ENCODE peak calls at places on chromosomes 5 and 9, in seven cellular contexts. F is H1, Z is GM12878, T is GM12891, R is GM12892, D is SK-N-SH, X is K562. O is an unnamed sample.

GRCh38 chr9:16561121-16561520 is 309.3 kb downstream of the BNC2 start:
- DNase-seq in F (no peak), D (no peak), T (no peak), R (no peak), X (no peak), Z (no peak), O (no peak)

GRCh38 chr9:114035221-114035844 is 42.8 kb downstream of the AMBP start:
- DNase-seq in T (no peak), X (no peak), F (peak; percentile 29), R (no peak), D (no peak), Z (no peak), O (no peak)

GRCh38 chr9:125889122-125889523 is 141.9 kb downstream of the PBX3 start:
- DNase-seq in T (no peak), Z (no peak), X (no peak), F (no peak), D (peak; percentile 50), R (no peak), O (no peak)

GRCh38 chr9:8262625-8263622 is 463.3 kb upstream of the DMAC1 start:
- DNase-seq in X (no peak), D (no peak), F (no peak), T (no peak), R (no peak), Z (no peak), O (no peak)

GRCh38 chr9:14031761-14032279 is 282.1 kb downstream of the NFIB start:
- DNase-seq in D (no peak), R (no peak), T (no peak), F (no peak), X (no peak), Z (no peak), O (no peak)

GRCh38 chr9:74414325-74414724 is 82.8 kb upstream of the RORB start:
- DNase-seq in D (no peak), R (no peak), Z (no peak), X (no peak), T (no peak), F (no peak), O (no peak)

GRCh38 chr5:142222235-142222880 is 102.5 kb downstream of the SPRY4 start:
- DNase-seq in T (no peak), F (no peak), D (no peak), X (no peak), R (no peak), Z (no peak), O (no peak)

GRCh38 chr9:69809304-69809863 is 11.2 kb upstream of the CFAP95 start:
- DNase-seq in D (peak; percentile 20), F (peak; percentile 75), X (no peak), Z (no peak), R (no peak), T (no peak), O (no peak)

GRCh38 chr9:38250279-38251035 is 142.0 kb upstream of the ALDH1B1 start:
- DNase-seq in D (no peak), T (no peak), Z (no peak), F (no peak), R (no peak), X (no peak), O (no peak)

GRCh38 chr5:390571-391491 is 52.1 kb upstream of the EXOC3 start:
- DNase-seq in T (no peak), R (no peak), X (no peak), Z (no peak), D (no peak), F (peak; percentile 45), O (no peak)

GRCh38 chr9:80407220-80407619 is 835.5 kb downstream of the TLE4 start:
- DNase-seq in T (no peak), X (no peak), F (no peak), R (no peak), D (no peak), Z (no peak), O (no peak)

GRCh38 chr5:122392844-122393243 is 80.8 kb downstream of the SNCAIP start:
- DNase-seq in X (no peak), F (no peak), D (no peak), T (no peak), Z (no peak), R (no peak), O (no peak)

GRCh38 chr5:78803386-78803785 is 154.8 kb upstream of the LHFPL2 start:
- DNase-seq in Z (no peak), D (peak; percentile 38), F (no peak), X (no peak), T (no peak), R (no peak), O (no peak)

GRCh38 chr5:26807231-26808199 is 230.9 kb downstream of the CDH9 start:
- DNase-seq in F (no peak), R (no peak), Z (no peak), X (no peak), D (no peak), T (no peak), O (no peak)
- TF ChIP-seq TAF1 in F (no peak), R (no peak), Z (no peak), X (no peak), D (no peak), T (no peak), O (no peak)

DNA sequence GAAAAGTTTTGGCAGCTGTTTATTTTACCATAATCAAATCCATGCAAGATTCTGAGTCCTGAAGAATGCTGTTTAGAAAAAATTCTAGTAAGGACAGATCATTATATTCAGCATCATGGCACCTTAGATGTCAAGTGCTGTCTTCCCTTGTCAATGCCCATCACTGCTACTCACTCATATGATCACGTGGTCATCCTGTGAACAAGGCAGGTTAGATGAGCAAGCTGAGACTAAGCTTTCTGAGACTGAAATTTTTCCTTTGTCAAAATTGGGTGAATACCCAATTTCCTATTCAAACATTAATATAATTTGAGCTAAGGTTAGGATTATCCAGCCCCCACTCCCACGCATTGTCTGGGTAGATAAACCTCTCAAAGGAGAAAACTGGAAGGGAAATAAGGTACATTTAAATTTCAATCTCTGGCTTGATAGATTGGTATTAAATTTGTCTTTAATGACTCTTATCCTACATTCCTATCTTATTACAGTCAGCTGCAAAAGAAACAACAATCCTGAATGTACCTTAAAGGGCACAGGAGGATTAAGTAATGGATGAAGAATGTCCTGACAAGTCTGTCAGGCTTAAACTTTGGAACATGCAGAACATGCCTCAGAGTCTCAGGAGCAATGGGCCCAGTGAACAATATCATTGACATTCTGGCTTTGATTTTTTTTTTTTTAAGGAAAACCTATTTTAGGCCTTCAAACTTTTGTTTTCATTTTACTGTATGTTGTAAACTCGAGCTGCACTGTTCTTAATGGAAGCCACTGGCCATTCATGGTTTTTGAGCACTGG is 148.7 kb upstream of the RANBP3L start:
- DNase-seq in F (no peak), Z (no peak), R (no peak), X (no peak), D (no peak), T (no peak), O (no peak)
- TF ChIP-seq TAF1 in F (no peak), Z (no peak), R (no peak), X (no peak), D (no peak), T (no peak), O (no peak)

DNA sequence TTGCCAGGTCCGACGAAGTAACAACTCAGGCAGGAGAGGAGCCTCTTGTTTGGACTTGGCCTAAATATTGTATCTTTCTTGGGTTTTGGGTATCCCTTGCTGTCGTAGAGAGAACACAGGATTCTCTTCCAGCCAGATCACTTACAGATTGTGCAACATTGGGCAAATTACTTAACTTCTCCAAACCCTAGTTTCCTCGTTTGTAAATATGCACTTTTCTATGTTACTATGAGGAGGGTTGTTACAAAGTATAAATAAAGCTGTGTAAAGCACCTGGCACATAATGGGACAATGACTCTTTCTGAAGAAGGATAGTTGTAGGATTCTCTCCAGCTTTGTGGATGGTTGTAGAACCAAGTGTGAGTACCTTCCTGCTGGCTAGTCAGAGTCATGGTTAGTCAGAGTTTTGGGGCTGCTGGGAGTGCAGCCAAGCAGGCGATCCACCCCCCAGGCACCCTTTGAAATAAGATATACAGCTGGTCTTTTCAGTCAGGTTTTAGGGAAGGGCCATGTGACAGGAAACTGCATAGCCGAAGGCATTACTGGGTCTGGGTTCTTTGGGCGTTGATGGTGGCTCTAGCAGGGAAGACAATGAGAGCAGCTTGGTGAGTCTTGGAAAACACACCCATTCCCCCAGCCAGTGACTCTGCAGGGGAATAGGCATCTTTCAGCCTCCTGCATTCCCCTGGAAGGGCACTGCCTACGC is 49.9 kb upstream of the GDNF start:
- DNase-seq in Z (no peak), R (no peak), X (no peak), T (no peak), F (no peak), D (no peak), O (no peak)
- TF ChIP-seq TAF1 in Z (no peak), R (no peak), X (no peak), T (no peak), F (no peak), D (no peak), O (no peak)

GRCh38 chr5:178434016-178434761 is 156.0 kb downstream of the COL23A1 start:
- DNase-seq in X (no peak), Z (no peak), R (no peak), F (peak; percentile 32), D (no peak), T (no peak), O (no peak)

GRCh38 chr5:178434851-178435250 is 155.3 kb downstream of the COL23A1 start:
- DNase-seq in D (peak; percentile 92), X (no peak), R (no peak), Z (no peak), T (no peak), F (no peak), O (no peak)

GRCh38 chr5:178437296-178438075 is 152.7 kb downstream of the COL23A1 start:
- DNase-seq in F (no peak), R (no peak), X (no peak), T (no peak), Z (no peak), D (no peak), O (no peak)

GRCh38 chr5:178436326-178436940 is 153.8 kb downstream of the COL23A1 start:
- DNase-seq in X (no peak), F (peak; percentile 31), Z (no peak), R (no peak), D (no peak), T (no peak), O (no peak)

DNA sequence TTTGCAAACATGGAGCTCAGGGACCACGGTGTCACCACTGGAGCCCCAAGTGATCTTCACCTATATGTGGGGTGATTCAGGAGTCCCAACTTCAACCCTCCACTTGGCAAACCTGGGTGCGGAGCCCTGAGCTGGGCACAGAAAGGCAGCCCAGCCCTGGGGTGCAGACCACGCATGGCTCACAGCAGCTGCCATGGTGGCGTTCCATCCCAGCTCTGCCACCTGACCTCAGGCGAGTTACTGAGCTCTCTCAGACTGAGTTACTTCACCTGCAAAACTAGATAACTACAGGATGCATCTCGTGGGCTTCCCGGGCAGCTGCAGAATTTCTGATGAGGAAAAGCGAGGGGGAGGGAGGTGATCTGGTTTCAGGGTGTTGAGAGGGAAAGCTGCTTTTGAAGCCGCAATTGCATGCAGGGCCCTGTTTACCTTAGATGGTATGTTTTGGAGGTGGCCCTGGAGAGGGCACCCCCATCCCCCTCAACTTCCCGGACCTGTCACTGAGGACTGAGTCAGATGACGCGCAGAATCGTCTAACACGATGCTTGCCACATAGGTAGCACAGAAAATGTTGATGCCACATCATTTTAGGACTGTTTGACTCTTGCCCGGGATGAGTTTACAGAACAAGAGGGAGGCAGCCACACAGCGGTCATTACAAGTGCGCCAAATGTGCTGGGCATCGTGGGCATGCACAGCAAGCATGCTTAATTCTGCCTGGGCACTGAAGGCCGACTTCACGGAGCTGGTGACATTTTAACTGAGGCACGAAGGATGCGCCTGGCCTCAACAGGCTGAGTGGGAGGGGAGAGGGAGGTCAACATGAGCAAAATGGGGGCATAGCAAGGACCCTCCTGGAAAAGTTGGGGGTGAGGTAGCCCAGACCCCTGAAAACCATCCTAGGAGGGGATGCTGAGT is 154.6 kb downstream of the COL23A1 start:
- DNase-seq in T (no peak), F (peak; percentile 37), X (no peak), R (no peak), Z (no peak), D (no peak), O (no peak)
- TF ChIP-seq TAF1 in T (no peak), F (no peak), X (no peak), R (no peak), Z (no peak), D (no peak), O (no peak)

GRCh38 chr5:73381587-73382411 is 66.8 kb downstream of the FOXD1 start:
- DNase-seq in X (no peak), F (peak; percentile 66), Z (no peak), T (peak; percentile 5), D (peak; percentile 57), R (no peak), O (no peak)
- TF ChIP-seq TAF1 in X (no peak), F (no peak), Z (no peak), T (no peak), D (no peak), R (no peak), O (no peak)